ENCODE peak calls at places on chromosomes 11 and 22, in four cellular contexts. J is transverse colon, K is A549, F is ovary. T is an unnamed sample.

GRCh38 chr11:14643697-14644395 is at the start of gene PDE3B:
- DNase-seq in J (peak; percentile 90), K (peak; percentile 83), F (peak; percentile 48), T (peak; percentile 84)

GRCh38 chr22:45750626-45751025 is 79.0 kb downstream of the ATXN10 start:
- DNase-seq in J (no peak), K (no peak), F (no peak), T (no peak)

GRCh38 chr22:29629382-29630179 is 26.1 kb downstream of the NF2 start:
- DNase-seq in J (no peak), F (no peak), K (no peak), T (no peak)

GRCh38 chr22:25159028-25159427 is 40.6 kb upstream of the CRYBB3 start:
- DNase-seq in J (no peak), F (no peak), K (no peak), T (no peak)

GRCh38 chr22:25482868-25483639 is 81.4 kb upstream of the GRK3 start:
- DNase-seq in F (no peak), J (no peak), K (no peak), T (peak; percentile 33)

GRCh38 chr11:59117774-59118173 is 10.7 kb downstream of the FAM111B start:
- DNase-seq in J (no peak), K (no peak), F (no peak), T (no peak)

GRCh38 chr11:75502138-75502537 is 23.6 kb downstream of the GDPD5 start:
- DNase-seq in F (no peak), K (no peak), J (no peak), T (no peak)

GRCh38 chr11:123166095-123166559 is 28.9 kb downstream of the CLMP start:
- DNase-seq in F (peak; percentile 85), K (peak; percentile 32), J (peak; percentile 58), T (no peak)

GRCh38 chr11:131474947-131475346 is 104.5 kb downstream of the NTM start:
- DNase-seq in K (no peak), J (no peak), F (no peak), T (no peak)

GRCh38 chr11:100619484-100619883 is 67.6 kb upstream of the ARHGAP42 start:
- DNase-seq in F (no peak), K (no peak), J (no peak), T (no peak)

GRCh38 chr11:78801161-78801884 is 226.7 kb upstream of the NARS2 start:
- DNase-seq in J (peak; percentile 37), K (peak; percentile 43), F (no peak), T (peak; percentile 69)
- TF ChIP-seq EP300 in J (no peak), K (no peak), F (no peak), T (no peak)

GRCh38 chr11:93652161-93652597 is 9.3 kb upstream of the CEP295 start:
- DNase-seq in K (peak; percentile 38), F (no peak), J (no peak), T (no peak)

GRCh38 chr11:93653566-93653965 is 7.9 kb upstream of the CEP295 start:
- DNase-seq in K (no peak), J (no peak), F (no peak), T (no peak)

GRCh38 chr11:93654266-93654665 is 7.2 kb upstream of the CEP295 start:
- DNase-seq in J (no peak), F (no peak), K (no peak), T (no peak)

GRCh38 chr11:93652679-93653078 is 8.8 kb upstream of the CEP295 start:
- DNase-seq in K (no peak), J (no peak), F (no peak), T (no peak)

GRCh38 chr11:93653080-93653479 is 8.4 kb upstream of the CEP295 start:
- DNase-seq in K (no peak), J (no peak), F (no peak), T (no peak)
- TF ChIP-seq POLR2A in K (no peak), J (no peak), F (no peak), T (no peak)

DNA sequence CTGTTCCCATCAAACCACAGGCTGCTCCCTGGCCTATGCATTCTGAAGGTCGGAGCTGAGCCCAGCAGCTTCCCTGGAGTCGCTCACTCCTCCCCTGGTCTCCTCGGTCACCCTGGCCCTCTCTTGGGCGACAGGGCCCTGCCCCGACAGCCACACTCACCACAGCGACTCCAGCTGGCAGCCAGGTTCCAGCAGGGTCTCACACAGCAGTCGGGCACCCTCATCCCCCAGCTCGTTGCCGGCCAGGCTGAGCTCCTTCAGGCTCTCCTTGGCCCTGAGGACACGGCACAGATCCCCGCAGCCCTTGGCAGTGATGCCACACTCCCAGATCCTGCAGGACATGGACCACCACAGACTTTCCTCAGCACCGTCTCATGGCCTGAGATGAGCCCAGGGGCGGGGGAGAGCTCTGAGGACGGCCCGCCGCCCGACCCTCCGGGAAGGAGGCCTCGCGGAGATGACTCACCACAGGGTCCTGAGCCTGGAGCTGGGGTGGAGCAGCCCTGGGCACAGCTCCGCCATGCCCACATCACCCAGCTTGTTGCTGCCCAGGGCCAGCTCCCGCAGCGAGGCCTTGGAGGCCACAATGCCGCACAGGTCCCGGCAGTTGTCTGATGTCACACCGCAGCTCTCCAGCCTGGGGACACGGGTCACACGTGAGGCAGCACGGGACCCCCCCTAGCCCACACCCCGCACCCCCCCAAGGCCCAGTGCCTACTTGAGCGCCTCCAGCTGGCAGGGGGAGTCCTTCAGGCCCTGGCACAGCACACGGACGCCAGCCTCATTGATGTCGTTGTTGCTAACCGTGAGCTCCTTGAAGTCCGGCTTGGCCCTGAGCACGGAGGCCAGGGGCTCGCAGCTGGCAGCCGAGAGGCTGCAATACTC is 8.5 kb downstream of the RNH1 start:
- DNase-seq in F (no peak), J (no peak), K (no peak), T (no peak)
- H3K4me1 ChIP-seq in F (peaks cover 9% of the 10 kb centered on the region), J (peaks cover 8% of the 10 kb centered on the region), K (no peaks in the 10 kb centered on the region), T (peaks cover 22% of the 10 kb centered on the region)

GRCh38 chr11:68386331-68386978 is 74.1 kb downstream of the LRP5 start:
- DNase-seq in K (no peak), J (no peak), F (no peak), T (no peak)

GRCh38 chr11:68388595-68389198 is 71.9 kb upstream of the PPP6R3 start:
- DNase-seq in K (no peak), J (no peak), F (no peak), T (no peak)

GRCh38 chr11:68390315-68390714 is 70.2 kb upstream of the PPP6R3 start:
- DNase-seq in K (no peak), J (no peak), F (no peak), T (no peak)

GRCh38 chr11:68385128-68385527 is 72.7 kb downstream of the LRP5 start:
- DNase-seq in F (peak; percentile 17), K (no peak), J (no peak), T (no peak)

GRCh38 chr11:68387840-68388239 is 72.7 kb upstream of the PPP6R3 start:
- DNase-seq in J (no peak), F (no peak), K (no peak), T (no peak)
- TF ChIP-seq EP300 in J (no peak), F (no peak), K (no peak), T (no peak)

T was measured in stomach.